ENCODE peak calls at places on chromosomes 12 and 14, in four cellular contexts. V, S, F and H are unnamed samples.

GRCh38 chr14:99118046-99118721 is 153.8 kb downstream of the BCL11B start:
- DNase-seq in V (no peak), S (no peak), F (no peak), H (no peak)

GRCh38 chr12:80837342-80837978 is 100.3 kb downstream of the LIN7A start:
- DNase-seq in F (no peak), S (peak; percentile 61), V (peak; percentile 7), H (peak; percentile 55)

GRCh38 chr12:125312471-125312870 is 247.2 kb downstream of the AACS start:
- DNase-seq in F (no peak), S (no peak), V (no peak), H (no peak)

GRCh38 chr14:48814562-48814961 is 771.6 kb downstream of the RPS29 start:
- DNase-seq in S (no peak), F (no peak), V (no peak), H (no peak)

GRCh38 chr12:59425798-59426197 is 170.0 kb upstream of the SLC16A7 start:
- DNase-seq in S (no peak), F (no peak), V (no peak), H (no peak)

GRCh38 chr12:57223191-57224165 is 6.0 kb upstream of the SHMT2 start:
- DNase-seq in S (no peak), F (no peak), V (no peak), H (no peak)

GRCh38 chr12:64077922-64078321 is 144.2 kb downstream of the KICS2 start:
- DNase-seq in S (peak; percentile 6), F (no peak), V (no peak), H (no peak)

GRCh38 chr12:120225852-120226640 is 25.1 kb upstream of the RPLP0 start:
- DNase-seq in S (no peak), V (peak; percentile 57), F (no peak), H (no peak)

GRCh38 chr12:57451233-57451778 is 3.8 kb upstream of the INHBE start:
- DNase-seq in V (no peak), F (no peak), S (peak; percentile 94), H (no peak)

GRCh38 chr12:57146092-57146491 is 1.3 kb downstream of the LRP1-AS start:
- DNase-seq in F (no peak), S (no peak), V (no peak), H (no peak)

GRCh38 chr14:60304509-60304908 is 55.5 kb downstream of the PPM1A start:
- DNase-seq in F (no peak), S (peak; percentile 56), V (no peak), H (no peak)

GRCh38 chr12:14164266-14164665 is 182.9 kb upstream of the GRIN2B start:
- DNase-seq in F (no peak), V (no peak), S (no peak), H (no peak)

GRCh38 chr12:131950182-131950913 is 606 bp downstream of the EP400 start:
- DNase-seq in S (no peak), F (no peak), V (peak; percentile 76), H (peak; percentile 39)

GRCh38 chr14:99137001-99137700 is 134.8 kb downstream of the BCL11B start:
- DNase-seq in V (no peak), F (no peak), S (no peak), H (no peak)

GRCh38 chr14:55094630-55095157 is 34.4 kb upstream of the LGALS3 start:
- DNase-seq in S (no peak), V (no peak), F (no peak), H (no peak)
- TF ChIP-seq FOXK2 in S (no peak), V (no peak), F (no peak), H (no peak)

GRCh38 chr12:100733817-100734593 is 60.6 kb upstream of the ANO4 start:
- DNase-seq in V (no peak), S (peak; percentile 20), F (no peak), H (peak; percentile 43)
- TF ChIP-seq SP1 in V (no peak), S (no peak), F (no peak), H (no peak)

GRCh38 chr14:68775614-68776126 is 17.2 kb downstream of the ZFP36L1 start:
- DNase-seq in S (no peak), F (no peak), V (no peak), H (no peak)
- TF ChIP-seq FOXK2 in S (no peak), F (no peak), V (no peak), H (no peak)

GRCh38 chr12:108194585-108194984 is 65.5 kb downstream of the WSCD2 start:
- DNase-seq in F (no peak), V (no peak), S (no peak), H (no peak)
- TF ChIP-seq SP1 in F (no peak), V (no peak), S (no peak), H (no peak)

GRCh38 chr12:105419606-105420005 is 89.1 kb downstream of the C12orf75 start:
- DNase-seq in V (no peak), F (no peak), S (no peak), H (no peak)

GRCh38 chr12:105418821-105419291 is 88.4 kb downstream of the C12orf75 start:
- DNase-seq in F (no peak), V (no peak), S (no peak), H (no peak)

GRCh38 chr12:105417732-105418131 is 87.2 kb downstream of the C12orf75 start:
- DNase-seq in S (no peak), V (no peak), F (no peak), H (no peak)

GRCh38 chr12:105420046-105420445 is 89.6 kb downstream of the C12orf75 start:
- DNase-seq in F (no peak), S (no peak), V (no peak), H (no peak)

DNA sequence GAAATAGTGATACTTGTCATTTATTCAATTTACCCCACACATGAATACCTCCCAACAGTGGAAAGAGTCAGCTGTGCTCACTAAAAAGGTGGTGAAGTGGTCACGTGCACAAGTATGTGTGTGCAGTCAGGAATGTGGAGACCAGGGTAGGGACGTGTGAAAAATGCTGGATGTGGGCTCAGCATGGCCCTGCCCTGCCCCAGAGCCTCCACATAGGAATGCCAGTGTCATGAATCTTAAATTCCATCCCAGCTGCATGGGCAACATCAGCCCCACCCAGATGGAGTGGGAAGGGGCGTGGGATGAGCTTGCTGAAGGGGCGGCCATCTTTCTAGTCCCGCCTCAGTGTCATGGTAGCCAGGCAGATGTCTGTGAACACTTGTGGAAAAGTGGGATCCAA is 87.7 kb downstream of the C12orf75 start:
- DNase-seq in S (no peak), V (no peak), F (no peak), H (no peak)
- TF ChIP-seq FOXK2 in S (no peak), V (no peak), F (no peak), H (no peak)